ENCODE peak calls at places on chromosomes 13 and 19, in nine cellular contexts. C, F, A, W, O, D, Z, G and T are unnamed samples.

GRCh38 chr19:11142528-11143171 is 12.9 kb downstream of the SPC24 start:
- DNase-seq in F (peak), C (peak), A (no peak), W (peak), D (peak), Z (peak), O (no peak), G (no peak), T (no peak)

GRCh38 chr13:37109080-37109678 is 3.7 kb upstream of the CSNK1A1L start:
- DNase-seq in A (peak), D (no peak), O (no peak), G (peak), W (peak), C (peak), F (peak), Z (peak), T (no peak)

GRCh38 chr13:30576528-30576927 is 41.2 kb upstream of the USPL1 start:
- DNase-seq in C (no peak), W (no peak), F (peak), D (no peak), O (no peak), Z (peak), A (no peak), G (no peak), T (no peak)

GRCh38 chr13:23643828-23644419 is 73.7 kb downstream of the TNFRSF19 start:
- DNase-seq in D (no peak), G (no peak), A (no peak), W (no peak), C (no peak), Z (no peak), F (no peak), O (no peak), T (no peak)

GRCh38 chr13:70568571-70568970 is 460.3 kb upstream of the KLHL1 start:
- DNase-seq in A (peak), C (peak), Z (peak), F (peak), O (no peak), D (peak), G (peak), W (peak), T (peak)

GRCh38 chr13:98965325-98965724 is 12.5 kb downstream of the DOCK9 start:
- DNase-seq in F (no peak), O (no peak), C (no peak), W (no peak), Z (no peak), G (no peak), D (no peak), A (no peak), T (no peak)

GRCh38 chr13:109697936-109698335 is 88.4 kb downstream of the IRS2 start:
- DNase-seq in O (no peak), A (no peak), W (no peak), Z (no peak), F (no peak), C (no peak), D (no peak), G (no peak), T (no peak)

GRCh38 chr19:5145521-5146511 is 176.9 kb downstream of the KDM4B start:
- DNase-seq in O (no peak), W (no peak), F (no peak), Z (no peak), A (no peak), C (no peak), G (no peak), D (peak), T (no peak)

GRCh38 chr13:113407531-113408393 is 43.8 kb upstream of the GRTP1 start:
- DNase-seq in D (peak), A (no peak), Z (peak), C (no peak), O (no peak), F (no peak), G (no peak), W (no peak), T (no peak)

GRCh38 chr13:95385808-95386207 is 84.6 kb upstream of the ABCC4 start:
- DNase-seq in G (no peak), W (no peak), C (no peak), Z (peak), O (no peak), D (no peak), A (no peak), F (no peak), T (no peak)

GRCh38 chr13:42355841-42356575 is 84.1 kb downstream of the AKAP11 start:
- DNase-seq in D (no peak), O (no peak), C (no peak), G (no peak), A (no peak), Z (peak), F (no peak), W (no peak), T (no peak)

GRCh38 chr19:6069268-6069771 is 41.0 kb downstream of the RFX2 start:
- DNase-seq in O (no peak), G (no peak), C (no peak), D (no peak), F (no peak), Z (no peak), W (no peak), A (no peak), T (no peak)

GRCh38 chr13:34657716-34658115 is 284.4 kb upstream of the NBEA start:
- DNase-seq in O (no peak), G (no peak), C (peak), Z (no peak), F (peak), D (no peak), W (peak), A (no peak), T (no peak)

GRCh38 chr13:84491952-84492351 is 609.7 kb upstream of the SLITRK1 start:
- DNase-seq in W (no peak), O (no peak), F (no peak), A (no peak), G (no peak), Z (no peak), C (no peak), D (no peak), T (no peak)

GRCh38 chr19:37635076-37636056 is 19.9 kb downstream of the ZFP30 start:
- DNase-seq in F (no peak), G (no peak), Z (no peak), D (no peak), A (no peak), O (no peak), W (no peak), C (no peak), T (no peak)

GRCh38 chr19:33587150-33587549 is 34.6 kb upstream of the CHST8 start:
- DNase-seq in O (no peak), G (no peak), D (no peak), W (no peak), A (no peak), Z (no peak), F (no peak), C (no peak), T (no peak)

GRCh38 chr19:6098574-6098973 is 11.7 kb downstream of the RFX2 start:
- DNase-seq in G (no peak), W (no peak), F (no peak), C (no peak), D (no peak), A (no peak), Z (no peak), O (no peak), T (no peak)

GRCh38 chr13:23087884-23088283 is 92.9 kb upstream of the SGCG start:
- DNase-seq in A (no peak), C (peak), D (peak), W (no peak), F (peak), Z (peak), G (peak), O (no peak), T (no peak)

GRCh38 chr13:51801631-51802099 is 2.3 kb downstream of the DHRS12 start:
- DNase-seq in A (peak), F (no peak), G (no peak), C (no peak), W (no peak), D (no peak), Z (peak), O (no peak), T (no peak)

GRCh38 chr19:58055483-58055874 is 3.6 kb upstream of the ZNF135 start:
- DNase-seq in D (no peak), W (no peak), G (no peak), F (no peak), C (no peak), O (no peak), A (peak), Z (no peak), T (no peak)

GRCh38 chr13:96771501-96772367 is 222.5 kb downstream of the OXGR1 start:
- DNase-seq in C (no peak), D (no peak), F (no peak), Z (peak), G (no peak), O (no peak), W (no peak), A (no peak), T (peak)

GRCh38 chr13:47372742-47373141 is 475.9 kb upstream of the HTR2A start:
- DNase-seq in C (no peak), A (no peak), G (no peak), O (no peak), D (peak), Z (no peak), W (no peak), F (no peak), T (no peak)

GRCh38 chr13:109740121-109740520 is 46.3 kb downstream of the IRS2 start:
- DNase-seq in Z (no peak), A (no peak), F (no peak), G (no peak), O (no peak), D (no peak), C (no peak), W (no peak), T (no peak)

GRCh38 chr19:57075801-57076492 is 43.8 kb upstream of the USP29 start:
- DNase-seq in F (no peak), O (no peak), W (no peak), C (no peak), A (no peak), G (no peak), Z (no peak), D (no peak), T (no peak)

GRCh38 chr13:104477256-104477655 is 1411.0 kb upstream of the SLC10A2 start:
- DNase-seq in O (no peak), Z (peak), A (no peak), F (no peak), W (peak), D (no peak), C (no peak), G (no peak), T (no peak)

GRCh38 chr13:109454167-109454917 is 332.0 kb downstream of the IRS2 start:
- DNase-seq in D (no peak), G (no peak), C (peak), Z (peak), O (no peak), A (no peak), W (no peak), F (no peak), T (no peak)

GRCh38 chr13:43058318-43058674 is 34.9 kb downstream of the DNAJC15 start:
- DNase-seq in Z (peak), F (peak), A (no peak), O (no peak), D (no peak), C (peak), W (peak), G (no peak), T (no peak)

GRCh38 chr13:50914301-50914700 is 4.7 kb downstream of the RNASEH2B start:
- DNase-seq in C (peak), Z (peak), D (no peak), O (no peak), W (no peak), F (no peak), G (no peak), A (no peak), T (no peak)

GRCh38 chr13:47019977-47020376 is 123.1 kb upstream of the HTR2A start:
- DNase-seq in F (no peak), D (no peak), W (no peak), G (no peak), C (no peak), A (no peak), Z (no peak), O (no peak), T (no peak)

GRCh38 chr13:57123660-57124059 is 17.1 kb upstream of the PRR20A start:
- DNase-seq in G (no peak), F (no peak), W (no peak), Z (peak), C (no peak), O (no peak), D (no peak), A (no peak), T (no peak)

GRCh38 chr19:10505583-10506229 is 2.5 kb upstream of the KEAP1 start:
- DNase-seq in F (peak), C (peak), W (peak), Z (peak), G (peak), D (peak), A (no peak), O (peak), T (peak)

GRCh38 chr19:55209430-55210119 is at the start of gene PTPRH:
- DNase-seq in Z (no peak), D (peak), F (no peak), A (no peak), G (no peak), W (no peak), O (no peak), C (no peak), T (no peak)

GRCh38 chr13:80084086-80084676 is 256.7 kb downstream of the SPRY2 start:
- DNase-seq in D (no peak), O (no peak), C (peak), Z (peak), F (peak), W (peak), A (no peak), G (no peak), T (no peak)

GRCh38 chr13:113598081-113598410 is 13.5 kb downstream of the TFDP1 start:
- DNase-seq in W (no peak), D (no peak), C (no peak), O (no peak), A (no peak), G (no peak), F (no peak), Z (no peak), T (no peak)